ENCODE peak calls at places on chromosomes 7 and 10, in five cellular contexts. U is transverse colon, N is astrocyte, F is tibial artery, B is fibroblast of lung. R is an unnamed sample.

GRCh38 chr7:86939197-86939814 is 120.1 kb downstream of the ELAPOR2 start:
- DNase-seq in U (peak; percentile 37), N (peak; percentile 43), F (no peak), B (peak; percentile 73), R (peak; percentile 68)

GRCh38 chr7:30727061-30727945 is 24.6 kb upstream of the INMT start:
- DNase-seq in U (peak; percentile 27), N (no peak), F (no peak), B (no peak), R (no peak)

GRCh38 chr7:37341033-37341630 is 107.5 kb downstream of the ELMO1 start:
- DNase-seq in U (no peak), N (no peak), F (no peak), B (no peak), R (no peak)

GRCh38 chr7:129698516-129699418 is 87.2 kb downstream of the NRF1 start:
- DNase-seq in U (no peak), N (no peak), F (no peak), B (no peak), R (no peak)

GRCh38 chr10:31129261-31129660 is 97.6 kb upstream of the ZNF438 start:
- DNase-seq in U (peak; percentile 17), N (peak; percentile 93), F (peak; percentile 82), B (peak; percentile 95), R (peak; percentile 75)

GRCh38 chr10:57921140-57921539 is 346.6 kb downstream of the IPMK start:
- DNase-seq in U (no peak), N (no peak), F (no peak), B (no peak), R (no peak)

GRCh38 chr10:28743576-28743975 is 66.3 kb downstream of the BAMBI start:
- DNase-seq in U (no peak), N (no peak), F (no peak), B (no peak), R (no peak)

GRCh38 chr10:91672021-91672608 is 39.2 kb upstream of the PPP1R3C start:
- DNase-seq in U (no peak), N (peak; percentile 71), F (no peak), B (peak; percentile 58), R (peak; percentile 22)

GRCh38 chr10:2851544-2851943 is 215.8 kb upstream of the PFKP start:
- DNase-seq in U (no peak), N (no peak), F (no peak), B (no peak), R (no peak)

GRCh38 chr7:50446542-50446960 is 3.6 kb downstream of the FIGNL1 start:
- DNase-seq in U (no peak), N (peak; percentile 96), F (no peak), B (peak; percentile 72), R (peak; percentile 39)

GRCh38 chr7:84237533-84238173 is 43.1 kb upstream of the SEMA3A start:
- DNase-seq in U (no peak), N (peak; percentile 93), F (no peak), B (peak; percentile 95), R (peak; percentile 84)

GRCh38 chr10:15112657-15113056 is 15.5 kb downstream of the RPP38 start:
- DNase-seq in U (no peak), N (no peak), F (no peak), B (no peak), R (no peak)

GRCh38 chr7:69049341-69049740 is 548.9 kb upstream of the AUTS2 start:
- DNase-seq in U (no peak), N (no peak), F (no peak), B (no peak), R (no peak)

GRCh38 chr7:85324145-85324799 is 137.4 kb upstream of the SEMA3D start:
- DNase-seq in U (no peak), N (no peak), F (no peak), B (no peak), R (no peak)

GRCh38 chr10:119578355-119578754 is 18.4 kb downstream of the TIAL1 start:
- DNase-seq in U (no peak), N (no peak), F (no peak), B (no peak), R (no peak)

GRCh38 chr10:119575506-119575905 is 21.3 kb downstream of the TIAL1 start:
- DNase-seq in U (no peak), N (peak; percentile 16), F (no peak), B (peak; percentile 39), R (peak; percentile 7)

DNA sequence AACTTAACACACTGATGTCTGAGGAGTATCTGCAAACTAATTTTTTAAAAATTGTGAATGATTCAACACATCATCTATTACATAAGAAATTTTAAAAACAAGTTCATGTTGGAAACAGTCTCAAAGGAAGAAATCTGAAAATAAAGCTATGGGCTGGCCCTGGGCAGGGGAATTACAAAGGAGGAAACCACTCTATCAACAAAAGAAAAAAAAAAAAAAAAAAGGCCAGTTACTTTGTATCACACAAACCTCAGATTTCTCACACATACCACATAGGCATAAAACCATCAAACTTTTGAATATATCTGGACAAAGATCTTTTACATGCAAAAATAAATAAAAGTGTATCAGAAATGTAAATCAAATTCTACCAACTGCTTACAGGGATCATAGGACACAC is 20.8 kb downstream of the TIAL1 start:
- DNase-seq in U (no peak), N (no peak), F (no peak), B (no peak), R (no peak)
- H3K36me3 ChIP-seq in U (no peaks in the 10 kb centered on the region), N (peaks cover 64% of the 10 kb centered on the region), F (peaks cover 68% of the 10 kb centered on the region), B (peaks cover 4% of the 10 kb centered on the region), R (peaks cover 55% of the 10 kb centered on the region)

GRCh38 chr10:85993140-85993539 is 373.5 kb downstream of the GRID1 start:
- DNase-seq in U (no peak), N (no peak), F (no peak), B (no peak), R (no peak)

GRCh38 chr10:85993840-85994507 is 372.6 kb downstream of the GRID1 start:
- DNase-seq in U (no peak), N (no peak), F (no peak), B (no peak), R (no peak)

GRCh38 chr10:85992324-85992723 is 374.3 kb downstream of the GRID1 start:
- DNase-seq in U (no peak), N (no peak), F (no peak), B (no peak), R (no peak)

GRCh38 chr10:85997544-85997943 is 369.1 kb downstream of the GRID1 start:
- DNase-seq in U (no peak), N (no peak), F (no peak), B (no peak), R (no peak)

DNA sequence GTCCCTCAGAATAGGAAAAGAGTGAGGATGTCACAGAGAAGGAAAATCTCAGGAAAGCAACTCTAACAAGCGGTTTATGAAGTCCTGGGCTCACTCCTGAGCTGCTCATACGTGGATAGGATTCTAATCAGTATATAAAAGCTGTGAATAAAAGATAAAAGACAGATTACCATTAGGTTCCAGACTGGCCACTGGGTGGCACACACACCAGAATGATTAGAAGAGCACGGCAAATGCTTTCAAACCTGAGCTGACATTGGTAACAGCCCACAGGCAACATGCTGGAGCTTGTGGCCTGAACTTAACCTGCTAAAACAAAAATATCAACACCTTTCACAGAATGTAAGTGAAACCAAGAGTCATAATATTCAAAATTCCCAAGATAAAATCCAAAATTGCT is 370.8 kb downstream of the GRID1 start:
- DNase-seq in U (no peak), N (no peak), F (no peak), B (no peak), R (peak; percentile 25)
- TF ChIP-seq CTCF in U (no peak), N (peak; percentile 30), F (no peak), B (no peak), R (peak; percentile 26)

DNA sequence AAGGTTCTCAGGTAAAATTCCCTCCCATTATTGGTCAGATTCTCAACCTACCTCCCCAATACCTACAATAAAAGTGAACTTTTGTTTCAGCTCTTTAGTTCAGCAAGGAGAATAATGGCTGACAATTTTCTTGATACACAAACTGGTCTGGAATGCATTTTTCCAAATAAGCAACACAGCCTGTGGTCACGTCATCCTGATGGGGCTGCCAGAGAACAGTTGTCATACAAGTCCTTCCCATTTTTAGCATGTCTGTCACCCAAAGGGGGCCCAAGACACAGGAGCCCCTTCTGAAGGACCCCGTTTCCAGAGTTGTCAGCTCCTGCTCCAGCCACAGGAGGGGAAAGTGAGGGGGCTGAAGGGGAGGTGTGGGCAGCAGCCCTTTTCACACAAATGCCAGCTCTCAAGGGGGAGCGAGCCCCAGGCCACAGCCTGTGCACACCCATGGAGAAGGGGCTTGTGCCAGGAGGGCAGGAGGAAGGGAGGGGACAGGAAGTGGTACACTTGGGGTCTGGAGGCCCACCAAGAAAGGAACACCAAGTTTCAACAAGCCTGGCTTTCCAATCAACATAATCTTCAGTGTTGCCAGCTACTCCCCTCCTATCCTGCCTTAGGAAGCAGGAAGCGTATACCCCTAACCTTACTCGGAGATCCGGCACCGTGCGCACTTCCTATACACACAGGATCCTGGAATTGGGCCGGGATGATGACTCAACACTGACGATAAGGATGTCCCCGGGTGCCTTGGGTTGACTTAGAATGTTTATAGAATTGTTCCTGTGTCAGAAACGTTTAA is 43.4 kb upstream of the PDLIM1 start:
- DNase-seq in U (peak; percentile 57), N (peak; percentile 92), F (peak; percentile 88), B (peak; percentile 91), R (peak; percentile 95)
- H3K36me3 ChIP-seq in U (no peaks in the 10 kb centered on the region), N (no peaks in the 10 kb centered on the region), F (peaks cover 86% of the 10 kb centered on the region), B (no peaks in the 10 kb centered on the region), R (no peaks in the 10 kb centered on the region)

DNA sequence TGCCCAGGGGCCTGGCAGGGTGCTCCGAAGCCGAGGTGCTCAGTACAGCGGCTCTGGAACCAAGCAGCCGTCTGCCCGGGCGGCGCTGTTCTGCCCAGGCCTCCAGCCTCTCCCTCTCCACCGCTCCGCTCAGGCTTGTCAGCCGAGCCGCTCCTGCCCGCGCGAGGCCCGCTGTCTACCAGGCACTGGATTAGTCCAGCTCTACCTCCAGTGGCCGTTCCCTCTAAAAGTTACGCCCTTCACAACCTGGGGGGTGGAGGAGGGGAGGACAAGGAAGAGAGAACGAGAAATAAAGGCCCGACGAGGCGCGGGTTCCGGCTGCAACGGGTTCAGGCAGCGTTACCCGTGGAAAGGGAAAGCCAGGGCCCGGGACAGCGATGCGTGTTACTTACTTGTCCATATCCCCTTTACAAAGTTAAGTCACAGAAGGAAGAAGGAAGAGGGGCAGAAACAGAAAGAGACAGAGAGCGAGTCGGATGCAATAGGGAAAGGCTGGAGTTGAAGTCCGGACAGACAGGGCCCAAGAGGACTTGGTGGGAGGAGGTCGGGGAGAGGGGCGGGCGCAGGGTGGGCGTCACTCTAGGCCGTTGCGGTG is 2.9 kb downstream of the SP8 start:
- DNase-seq in U (no peak), N (no peak), F (no peak), B (no peak), R (no peak)
- TF ChIP-seq CTCF in U (no peak), N (no peak), F (no peak), B (no peak), R (peak; percentile 38)

DNA sequence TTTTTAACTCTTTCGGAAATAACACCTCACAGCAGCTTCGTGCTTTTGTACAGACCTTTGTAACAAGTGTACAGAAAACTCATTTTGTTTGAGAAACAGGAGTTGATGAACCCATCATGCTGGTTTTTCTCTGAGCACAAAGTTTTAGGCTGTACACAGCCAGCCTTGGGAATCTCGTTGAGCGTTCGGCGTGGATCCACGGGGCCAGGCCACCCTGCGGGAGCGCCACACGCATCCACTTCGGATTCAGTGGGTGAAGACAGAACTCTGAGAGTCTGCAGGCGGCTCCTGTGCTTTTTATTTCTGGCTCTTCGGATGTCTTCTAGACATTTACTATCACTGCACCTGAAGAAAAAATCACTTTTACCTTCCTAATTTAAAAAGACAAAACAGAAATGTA is 131.2 kb downstream of the SMURF1 start:
- DNase-seq in U (no peak), N (no peak), F (peak; percentile 27), B (no peak), R (no peak)
- H3K36me3 ChIP-seq in U (peaks cover 3% of the 10 kb centered on the region), N (peaks cover 45% of the 10 kb centered on the region), F (peaks cover 83% of the 10 kb centered on the region), B (peaks cover 33% of the 10 kb centered on the region), R (peaks cover 55% of the 10 kb centered on the region)

DNA sequence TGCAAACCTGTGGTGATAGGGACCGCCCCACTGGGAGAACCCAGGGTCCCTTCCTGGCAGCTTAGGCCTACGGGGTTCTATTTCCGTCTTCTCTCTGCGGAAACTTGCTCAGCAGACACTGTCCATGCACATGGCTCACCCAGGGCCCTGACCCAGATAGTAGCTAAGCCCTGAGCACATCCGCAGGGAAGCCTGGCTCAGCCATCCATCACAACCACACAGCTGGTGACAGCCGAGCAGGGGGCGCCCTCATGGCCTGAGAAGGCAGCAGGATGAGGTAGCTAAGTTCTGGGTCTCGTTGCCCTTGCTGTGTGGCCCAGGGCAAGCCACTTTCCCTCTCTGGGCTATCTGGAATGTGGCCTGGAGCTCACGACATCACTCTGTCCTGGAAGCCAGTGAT is 23.3 kb downstream of the NPTX2 start:
- DNase-seq in U (no peak), N (no peak), F (peak; percentile 51), B (no peak), R (no peak)
- TF ChIP-seq CTCF in U (no peak), N (no peak), F (no peak), B (no peak), R (no peak)

R was measured in brain microvascular endothelial cell.